ENCODE peak calls at places on chromosomes 12 and 14, in ten cellular contexts. J is thyroid gland, X is T-helper 1 cell, H is HepG2, F is COR-L47, V is stomach, D is mesendoderm, M is skeletal muscle cell, L is cardiac muscle cell, Z is nucleus accumbens. I is an unnamed sample.

GRCh38 chr14:52048641-52049204 is 20.1 kb downstream of the NID2 start:
- DNase-seq in H (no peak), X (no peak), D (no peak), M (no peak), V (no peak), F (no peak), Z (no peak), L (no peak), J (peak; percentile 66), I (no peak)

GRCh38 chr14:70685480-70686197 is 43.9 kb downstream of the TTC9 start:
- DNase-seq in H (no peak), J (no peak), D (peak; percentile 13), F (no peak), V (no peak), X (no peak), L (no peak), M (no peak), Z (no peak), I (peak; percentile 5)

GRCh38 chr14:63478437-63478852 is 64.7 kb downstream of the PPP2R5E start:
- DNase-seq in F (no peak), M (no peak), D (no peak), Z (no peak), J (no peak), X (no peak), H (no peak), L (no peak), V (no peak), I (no peak)

GRCh38 chr12:101959607-101960006 is 82.2 kb downstream of the DRAM1 start:
- DNase-seq in D (no peak), J (no peak), X (no peak), V (no peak), Z (no peak), L (no peak), F (no peak), M (no peak), H (no peak), I (no peak)

GRCh38 chr12:48001426-48002178 is 2.7 kb downstream of the COL2A1 start:
- DNase-seq in M (no peak), H (no peak), L (peak; percentile 43), J (peak; percentile 26), V (peak; percentile 46), F (no peak), D (peak; percentile 56), Z (no peak), X (no peak), I (no peak)

GRCh38 chr14:105349992-105350391 is 35.4 kb downstream of the PACS2 start:
- DNase-seq in L (no peak), F (no peak), J (no peak), M (no peak), D (no peak), V (no peak), Z (no peak), H (no peak), X (no peak), I (no peak)

GRCh38 chr14:24430143-24430681 is 458 bp downstream of the KHNYN start:
- DNase-seq in X (no peak), D (peak; percentile 79), F (no peak), J (peak; percentile 78), Z (peak; percentile 46), L (peak; percentile 91), V (peak; percentile 72), M (peak; percentile 37), H (peak; percentile 71), I (no peak)

GRCh38 chr12:57632898-57633825 is at the start of gene B4GALNT1:
- DNase-seq in F (peak; percentile 74), J (peak; percentile 51), D (peak; percentile 79), X (peak; percentile 34), M (no peak), Z (peak; percentile 34), H (no peak), L (peak; percentile 59), V (peak; percentile 68), I (peak; percentile 52)

GRCh38 chr12:111121840-111122239 is 201.5 kb upstream of the MYL2 start:
- DNase-seq in D (peak; percentile 47), F (no peak), L (no peak), V (no peak), X (no peak), M (no peak), J (no peak), Z (no peak), H (no peak), I (no peak)